ENCODE peak calls at places on chromosomes 11 and 22, in four cellular contexts. U is AG09319, K is AG10803, Z is endothelial cell of umbilical vein. X is an unnamed sample.

GRCh38 chr11:31640611-31641010 is 131.0 kb downstream of the ELP4 start:
- DNase-seq in U (no peak), Z (no peak), K (no peak), X (no peak)

GRCh38 chr22:38267086-38267485 is 5.7 kb downstream of the TMEM184B start:
- DNase-seq in U (no peak), K (no peak), Z (peak; percentile 52), X (no peak)

GRCh38 chr11:16252373-16252772 is 104.0 kb downstream of the SOX6 start:
- DNase-seq in K (peak; percentile 1), Z (peak; percentile 2), U (no peak), X (peak; percentile 4)

GRCh38 chr11:44219830-44220778 is 89.8 kb downstream of the ALX4 start:
- DNase-seq in K (no peak), U (no peak), Z (no peak), X (peak; percentile 16)

GRCh38 chr22:43439368-43440102 is 27.7 kb downstream of the MPPED1 start:
- DNase-seq in K (no peak), Z (no peak), U (no peak), X (no peak)

GRCh38 chr11:112219476-112220232 is 6.6 kb upstream of the PTS start:
- DNase-seq in K (peak; percentile 77), Z (peak; percentile 80), U (no peak), X (peak; percentile 62)

GRCh38 chr22:26172389-26172990 is 3.2 kb downstream of the SEZ6L start:
- DNase-seq in U (no peak), Z (peak; percentile 8), K (peak; percentile 22), X (peak; percentile 22)

GRCh38 chr11:46369458-46370152 is 11.9 kb upstream of the MDK start:
- DNase-seq in K (peak; percentile 68), Z (peak; percentile 49), U (no peak), X (peak; percentile 55)

GRCh38 chr11:87036756-87037449 is 831 bp upstream of the TMEM135 start:
- DNase-seq in K (no peak), Z (no peak), U (no peak), X (no peak)

GRCh38 chr22:48866906-48867597 is 960.6 kb downstream of the BRD1 start:
- DNase-seq in K (no peak), Z (no peak), U (no peak), X (no peak)

GRCh38 chr22:44391481-44392445 is 79.0 kb upstream of the SHISAL1 start:
- DNase-seq in K (no peak), U (no peak), Z (no peak), X (no peak)

GRCh38 chr22:29555065-29555644 is 1.6 kb upstream of the THOC5 start:
- DNase-seq in K (peak; percentile 8), Z (no peak), U (peak; percentile 5), X (no peak)

GRCh38 chr11:57502870-57503269 is 12.6 kb downstream of the SLC43A1 start:
- DNase-seq in U (no peak), K (no peak), Z (no peak), X (no peak)

GRCh38 chr11:64090811-64091516 is 55.2 kb downstream of the FLRT1 start:
- DNase-seq in K (peak; percentile 63), Z (no peak), U (no peak), X (no peak)

DNA sequence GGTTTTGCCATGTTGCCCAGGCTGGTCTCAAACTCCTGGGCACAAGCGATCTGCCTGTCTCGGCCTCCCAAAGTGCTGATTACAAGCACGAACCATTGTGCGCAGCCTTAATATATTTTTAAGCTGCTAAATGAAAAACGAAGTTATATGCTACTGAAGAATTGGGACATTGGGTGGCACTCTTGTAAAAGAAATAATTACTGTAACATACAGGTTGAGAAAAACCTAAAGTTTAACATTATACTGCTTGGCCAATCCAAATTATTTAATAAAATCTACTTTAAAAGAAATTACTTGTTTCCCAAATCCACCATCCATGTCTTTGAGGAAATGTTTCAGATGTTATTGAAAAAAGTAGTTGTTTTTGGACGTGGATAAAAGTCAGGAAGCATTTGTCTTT is 37.9 kb upstream of the ARHGAP32 start:
- DNase-seq in Z (peak; percentile 12), K (peak; percentile 5), U (no peak), X (no peak)
- TF ChIP-seq CTCF in Z (no peak), K (peak; percentile 21), U (no peak), X (no peak)

GRCh38 chr11:130449996-130450419 is 1.6 kb downstream of the ADAMTS15 start:
- DNase-seq in U (peak; percentile 84), Z (no peak), K (peak; percentile 39), X (no peak)
- TF ChIP-seq CTCF in U (peak; percentile 89), Z (no peak), K (peak; percentile 43), X (no peak)

GRCh38 chr11:101880208-101880607 is 34.6 kb upstream of the CEP126 start:
- DNase-seq in Z (peak; percentile 61), U (no peak), K (peak; percentile 77), X (no peak)
- TF ChIP-seq CTCF in Z (peak; percentile 53), U (peak; percentile 43), K (peak; percentile 61), X (no peak)

DNA sequence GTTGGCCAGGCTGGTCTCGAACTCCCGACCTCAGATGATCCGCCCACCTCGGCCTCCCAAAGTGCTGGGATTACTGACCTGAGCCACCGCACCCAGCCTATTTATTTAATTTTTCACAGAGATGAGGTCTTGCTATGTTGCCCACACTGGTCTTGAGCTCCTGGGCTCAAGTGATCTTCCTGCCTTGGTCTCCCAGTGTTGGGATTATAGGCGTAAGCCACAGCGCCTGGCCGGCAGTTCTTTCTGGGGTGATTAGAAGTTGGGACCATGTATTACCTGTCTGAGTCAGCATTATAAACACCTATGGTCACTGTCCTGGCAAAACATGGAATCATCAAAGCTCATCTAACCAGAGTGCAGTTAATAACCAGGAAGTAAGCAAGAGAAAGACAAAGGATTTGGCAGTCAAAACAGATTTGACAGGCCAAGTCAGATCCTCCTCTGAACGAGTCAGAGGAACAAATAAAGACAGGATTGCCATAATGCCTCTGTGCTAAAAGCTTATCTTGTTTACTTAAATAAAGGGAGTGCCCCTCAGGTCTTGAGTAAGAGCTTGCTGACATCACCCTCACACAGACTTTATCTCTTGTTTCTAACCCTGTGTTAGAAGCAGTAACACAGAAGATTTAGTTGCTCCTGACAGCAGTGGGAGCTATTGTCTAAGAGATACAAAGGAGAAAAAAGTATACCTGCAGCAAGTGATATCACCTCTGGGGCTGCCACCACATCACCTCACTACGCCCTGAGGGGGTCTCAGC is 3.7 kb downstream of the SERPIND1 start:
- DNase-seq in Z (peak; percentile 67), U (peak; percentile 76), K (peak; percentile 33), X (peak; percentile 64)
- TF ChIP-seq CTCF in Z (no peak), U (peak; percentile 22), K (no peak), X (no peak)

GRCh38 chr11:130068986-130069683 is 559 bp upstream of the APLP2 start:
- DNase-seq in Z (peak; percentile 90), K (peak; percentile 95), U (peak; percentile 84), X (peak; percentile 80)
- TF ChIP-seq CTCF in Z (peak; percentile 8), K (peak; percentile 29), U (no peak), X (no peak)

GRCh38 chr11:131979364-131979763 is 608.9 kb downstream of the NTM start:
- DNase-seq in U (no peak), K (no peak), Z (no peak), X (no peak)

GRCh38 chr11:131975624-131976420 is 605.4 kb downstream of the NTM start:
- DNase-seq in Z (peak; percentile 41), K (no peak), U (no peak), X (no peak)

GRCh38 chr11:131978351-131978750 is 607.9 kb downstream of the NTM start:
- DNase-seq in U (no peak), K (no peak), Z (no peak), X (no peak)

GRCh38 chr11:131977231-131977630 is 606.8 kb downstream of the NTM start:
- DNase-seq in Z (no peak), U (peak; percentile 31), K (peak; percentile 73), X (peak; percentile 62)

GRCh38 chr11:131977854-131978253 is 607.4 kb downstream of the NTM start:
- DNase-seq in Z (no peak), K (peak; percentile 78), U (no peak), X (peak; percentile 59)
- TF ChIP-seq CTCF in Z (no peak), K (no peak), U (no peak), X (no peak)

DNA sequence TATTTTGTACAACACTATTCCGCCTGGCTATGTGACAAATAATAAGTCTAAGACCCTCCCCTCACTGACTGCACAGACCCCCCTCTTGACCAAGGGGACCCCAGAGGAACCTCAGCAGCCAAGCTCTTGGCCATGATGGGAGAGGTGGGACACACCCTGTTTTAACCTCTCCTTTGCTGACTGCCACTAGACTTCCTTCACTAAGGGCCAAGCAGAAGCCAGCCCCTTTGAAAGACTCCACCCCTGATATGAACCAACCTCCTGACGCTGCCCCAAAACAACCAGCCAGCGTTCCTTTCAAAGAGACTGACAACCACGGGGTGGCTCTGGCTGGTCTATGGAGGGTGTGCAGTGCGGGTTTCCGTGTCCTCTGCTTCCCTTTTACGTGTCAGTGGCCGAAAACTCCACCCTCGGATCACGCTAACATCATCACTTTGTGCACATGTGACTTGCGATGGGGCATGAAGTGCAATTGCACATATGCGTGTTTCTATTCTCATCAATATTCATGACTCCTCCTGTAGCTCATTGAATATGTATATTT is 643.8 kb downstream of the TBC1D22A start:
- DNase-seq in U (no peak), Z (no peak), K (no peak), X (no peak)
- TF ChIP-seq CTCF in U (no peak), Z (no peak), K (no peak), X (no peak)

GRCh38 chr22:36384766-36385400 is 2.9 kb downstream of the MYH9 start:
- DNase-seq in U (no peak), Z (peak; percentile 67), K (no peak), X (no peak)
- TF ChIP-seq CTCF in U (no peak), Z (no peak), K (no peak), X (no peak)

GRCh38 chr22:30667486-30668305 is at the start of gene DUSP18:
- DNase-seq in U (peak; percentile 74), Z (peak; percentile 94), K (peak; percentile 82), X (peak; percentile 94)
- TF ChIP-seq CTCF in U (peak; percentile 30), Z (peak; percentile 41), K (peak; percentile 38), X (peak; percentile 28)

GRCh38 chr22:20858615-20859416 is at the start of the genes PI4KA and SNAP29:
- DNase-seq in K (peak; percentile 99), Z (peak; percentile 97), U (peak; percentile 97), X (peak; percentile 94)
- TF ChIP-seq CTCF in K (no peak), Z (no peak), U (no peak), X (no peak)